ENCODE peak calls at places on chromosomes 16 and 17, in five cellular contexts. K, D, H, B and P are unnamed samples. For H3K27me3, the result is how much of the 10 kb centered on the place peaks cover.

GRCh38 chr17:80847506-80848230 is 144.0 kb upstream of the CHMP6 start:
- DNase-seq in K (no peak), H (no peak), B (no peak), D (no peak), P (no peak)

GRCh38 chr16:24452724-24453123 is 86.6 kb upstream of the RBBP6 start:
- DNase-seq in K (no peak), B (no peak), D (no peak), H (no peak), P (no peak)

GRCh38 chr17:17778308-17779014 is 58.3 kb downstream of the SREBF1 start:
- DNase-seq in B (no peak), D (no peak), H (no peak), K (peak), P (no peak)

GRCh38 chr17:37067555-37068111 is 118.9 kb downstream of the AATF start:
- DNase-seq in D (peak), K (no peak), B (no peak), H (peak), P (no peak)

GRCh38 chr16:68656771-68657170 is 11.7 kb downstream of the CDH3 start:
- DNase-seq in D (no peak), H (no peak), B (no peak), K (no peak), P (no peak)

GRCh38 chr17:11086623-11087022 is 154.4 kb upstream of the SHISA6 start:
- DNase-seq in H (no peak), B (no peak), D (no peak), K (no peak), P (no peak)

GRCh38 chr16:69481901-69482341 is 57.5 kb downstream of the CYB5B start:
- DNase-seq in B (peak), H (peak), K (peak), D (peak), P (peak)

GRCh38 chr16:23949630-23950290 is 114.0 kb downstream of the PRKCB start:
- DNase-seq in D (no peak), K (no peak), H (no peak), B (no peak), P (no peak)

GRCh38 chr16:57374067-57374534 is 1.8 kb downstream of the CX3CL1 start:
- DNase-seq in H (peak), B (peak), D (no peak), K (no peak), P (peak)

GRCh38 chr17:62681061-62681938 is 53.8 kb downstream of the MRC2 start:
- DNase-seq in K (no peak), D (no peak), H (no peak), B (no peak), P (no peak)

GRCh38 chr17:57544834-57545463 is 200.2 kb downstream of the CCDC182 start:
- DNase-seq in H (no peak), K (no peak), D (no peak), B (no peak), P (no peak)

GRCh38 chr17:56593073-56593740 is at the start of gene NOG:
- DNase-seq in D (peak), H (peak), K (no peak), B (no peak), P (no peak)

DNA sequence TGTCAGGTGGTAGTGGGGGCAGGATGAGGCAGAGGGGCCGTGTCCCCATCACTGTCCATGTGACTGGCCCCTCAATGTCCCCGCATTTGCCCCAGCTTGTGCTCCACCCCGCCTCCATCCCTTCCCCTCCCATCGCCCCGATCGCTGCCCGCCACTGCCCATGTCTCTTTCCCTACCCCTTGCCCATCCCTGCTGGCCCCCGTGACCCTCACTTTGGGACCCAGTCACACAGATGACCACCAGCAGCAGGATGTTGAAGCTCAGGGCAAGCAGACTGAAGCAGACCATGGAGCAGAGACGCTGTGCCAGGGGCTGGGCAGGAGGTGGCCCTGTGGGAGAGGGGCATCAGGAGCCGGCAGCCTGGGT is 6.1 kb downstream of the ASGR2 start:
- DNase-seq in B (no peak), H (no peak), D (no peak), K (no peak), P (no peak)
- H3K27ac ChIP-seq in B (no peak), H (no peak), D (no peak), K (no peak), P (no peak)

GRCh38 chr17:61591930-61592329 is 911 bp upstream of the NACA2 start:
- DNase-seq in K (no peak), D (no peak), H (no peak), B (no peak), P (no peak)
- H3K27me3 ChIP-seq in K (half or more), D (under half), H (under half), B (under half), P (under half)

GRCh38 chr17:77728022-77728671 is 230.4 kb upstream of the TNRC6C start:
- DNase-seq in B (no peak), H (peak), K (no peak), D (peak), P (no peak)
- TF ChIP-seq CTCF in B (no peak), H (peak), K (no peak), D (peak), P (peak)

GRCh38 chr17:72175263-72175662 is 54.4 kb downstream of the SOX9 start:
- DNase-seq in D (no peak), B (no peak), K (no peak), H (no peak), P (no peak)

GRCh38 chr17:72175787-72176515 is 55.1 kb downstream of the SOX9 start:
- DNase-seq in K (no peak), H (no peak), B (no peak), D (no peak), P (no peak)

GRCh38 chr17:72171703-72172670 is 51.2 kb downstream of the SOX9 start:
- DNase-seq in D (no peak), K (no peak), B (no peak), H (no peak), P (no peak)

GRCh38 chr17:72176516-72176851 is 55.7 kb downstream of the SOX9 start:
- DNase-seq in D (no peak), K (no peak), B (no peak), H (no peak), P (no peak)

GRCh38 chr17:72173475-72174116 is 52.8 kb downstream of the SOX9 start:
- DNase-seq in B (no peak), K (no peak), D (no peak), H (no peak), P (no peak)
- H3K27ac ChIP-seq in B (no peak), K (no peak), D (no peak), H (no peak), P (no peak)